ENCODE peak calls at places on chromosomes 1 and 21, in eight cellular contexts. One of them, this sample, is unnamed.

GRCh38 chr1:41864471-41865040 is 54.2 kb downstream of the HIVEP3 start:
- DNase-seq in neural progenitor cell: peak; percentile 47
- DNase-seq in psoas muscle: no peak
- DNase-seq in left lung: no peak
- DNase-seq in CD8-positive, alpha-beta memory T cell: no peak
- DNase-seq in transverse colon: no peak
- DNase-seq in IMR-90: peak; percentile 38
- DNase-seq in NT2/D1: no peak
- DNase-seq in this sample: no peak

GRCh38 chr1:223143760-223144248 is 756 bp upstream of the TLR5 start:
- DNase-seq in neural progenitor cell: no peak
- DNase-seq in psoas muscle: peak; percentile 58
- DNase-seq in left lung: peak; percentile 80
- DNase-seq in CD8-positive, alpha-beta memory T cell: no peak
- DNase-seq in transverse colon: peak; percentile 69
- DNase-seq in IMR-90: no peak
- DNase-seq in NT2/D1: no peak
- DNase-seq in this sample: no peak

GRCh38 chr1:10914056-10914455 is 98.4 kb upstream of the TARDBP start:
- DNase-seq in neural progenitor cell: no peak
- DNase-seq in psoas muscle: peak; percentile 29
- DNase-seq in left lung: no peak
- DNase-seq in CD8-positive, alpha-beta memory T cell: no peak
- DNase-seq in transverse colon: no peak
- DNase-seq in IMR-90: no peak
- DNase-seq in NT2/D1: no peak
- DNase-seq in this sample: no peak

GRCh38 chr1:92324784-92325183 is 25.9 kb downstream of the RPAP2 start:
- DNase-seq in neural progenitor cell: no peak
- DNase-seq in psoas muscle: no peak
- DNase-seq in left lung: no peak
- DNase-seq in CD8-positive, alpha-beta memory T cell: no peak
- DNase-seq in transverse colon: no peak
- DNase-seq in IMR-90: no peak
- DNase-seq in NT2/D1: no peak
- DNase-seq in this sample: no peak

GRCh38 chr1:35567947-35568558 is 5.1 kb upstream of the TFAP2E start:
- DNase-seq in neural progenitor cell: no peak
- DNase-seq in psoas muscle: no peak
- DNase-seq in left lung: no peak
- DNase-seq in CD8-positive, alpha-beta memory T cell: no peak
- DNase-seq in transverse colon: no peak
- DNase-seq in IMR-90: no peak
- DNase-seq in NT2/D1: no peak
- DNase-seq in this sample: no peak

GRCh38 chr1:225253784-225254183 is 174.1 kb downstream of the LBR start:
- DNase-seq in neural progenitor cell: no peak
- DNase-seq in psoas muscle: no peak
- DNase-seq in left lung: no peak
- DNase-seq in CD8-positive, alpha-beta memory T cell: no peak
- DNase-seq in transverse colon: no peak
- DNase-seq in IMR-90: peak; percentile 3
- DNase-seq in NT2/D1: no peak
- DNase-seq in this sample: no peak

GRCh38 chr1:233598891-233599541 is 14.9 kb upstream of the KCNK1 start:
- DNase-seq in neural progenitor cell: no peak
- DNase-seq in psoas muscle: no peak
- DNase-seq in left lung: no peak
- DNase-seq in CD8-positive, alpha-beta memory T cell: no peak
- DNase-seq in transverse colon: no peak
- DNase-seq in IMR-90: no peak
- DNase-seq in NT2/D1: no peak
- DNase-seq in this sample: no peak

GRCh38 chr1:154193821-154194220 is 1.9 kb upstream of the TPM3 start:
- DNase-seq in neural progenitor cell: no peak
- DNase-seq in psoas muscle: peak; percentile 87
- DNase-seq in left lung: no peak
- DNase-seq in CD8-positive, alpha-beta memory T cell: no peak
- DNase-seq in transverse colon: no peak
- DNase-seq in IMR-90: no peak
- DNase-seq in NT2/D1: no peak
- DNase-seq in this sample: no peak

GRCh38 chr1:12230549-12231275 is 882 bp downstream of the VPS13D start:
- DNase-seq in neural progenitor cell: peak; percentile 46
- DNase-seq in psoas muscle: peak; percentile 86
- DNase-seq in left lung: peak; percentile 90
- DNase-seq in CD8-positive, alpha-beta memory T cell: no peak
- DNase-seq in transverse colon: peak; percentile 61
- DNase-seq in IMR-90: no peak
- DNase-seq in NT2/D1: no peak
- DNase-seq in this sample: peak; percentile 77

GRCh38 chr21:41604583-41605041 is 96.7 kb upstream of the TMPRSS2 start:
- DNase-seq in neural progenitor cell: peak; percentile 27
- DNase-seq in psoas muscle: no peak
- DNase-seq in left lung: no peak
- DNase-seq in CD8-positive, alpha-beta memory T cell: no peak
- DNase-seq in transverse colon: no peak
- DNase-seq in IMR-90: peak; percentile 7
- DNase-seq in NT2/D1: no peak
- DNase-seq in this sample: no peak

GRCh38 chr1:46535063-46535462 is 16.4 kb downstream of the KNCN start:
- DNase-seq in neural progenitor cell: no peak
- DNase-seq in psoas muscle: no peak
- DNase-seq in left lung: peak; percentile 61
- DNase-seq in CD8-positive, alpha-beta memory T cell: no peak
- DNase-seq in transverse colon: peak; percentile 42
- DNase-seq in IMR-90: no peak
- DNase-seq in NT2/D1: no peak
- DNase-seq in this sample: no peak

GRCh38 chr1:234729566-234729965 is 119.6 kb upstream of the IRF2BP2 start:
- DNase-seq in neural progenitor cell: no peak
- DNase-seq in psoas muscle: no peak
- DNase-seq in left lung: no peak
- DNase-seq in CD8-positive, alpha-beta memory T cell: no peak
- DNase-seq in transverse colon: no peak
- DNase-seq in IMR-90: peak; percentile 58
- DNase-seq in NT2/D1: no peak
- DNase-seq in this sample: no peak
- H3K4me1 ChIP-seq in neural progenitor cell: peaks cover 30% of the 10 kb centered on the region
- H3K4me1 ChIP-seq in psoas muscle: peaks cover 34% of the 10 kb centered on the region
- H3K4me1 ChIP-seq in left lung: peaks cover 21% of the 10 kb centered on the region
- H3K4me1 ChIP-seq in CD8-positive, alpha-beta memory T cell: peaks cover 62% of the 10 kb centered on the region
- H3K4me1 ChIP-seq in transverse colon: peaks cover 40% of the 10 kb centered on the region
- H3K4me1 ChIP-seq in IMR-90: peaks cover 44% of the 10 kb centered on the region
- H3K4me1 ChIP-seq in NT2/D1: peaks cover 30% of the 10 kb centered on the region
- H3K4me1 ChIP-seq in this sample: peaks cover 14% of the 10 kb centered on the region

DNA sequence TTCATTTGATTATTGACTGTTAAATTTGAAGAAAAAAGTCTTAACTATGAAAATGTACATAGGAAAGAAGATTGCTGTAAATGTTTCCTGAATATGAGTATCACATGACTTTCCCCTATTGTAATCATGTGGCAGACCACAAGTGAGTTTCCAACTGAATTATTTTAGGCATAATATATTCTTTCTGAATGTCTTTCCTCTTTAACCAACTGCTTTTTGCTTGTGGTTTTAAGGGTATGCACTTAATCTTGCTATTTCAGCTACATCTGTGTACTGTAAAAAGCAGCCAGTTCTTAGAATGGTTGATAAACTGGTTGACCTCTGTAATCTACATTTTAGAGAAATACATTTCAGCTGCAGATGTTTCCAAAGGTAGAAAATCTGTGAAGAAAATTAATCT is 400.7 kb downstream of the NEGR1 start:
- DNase-seq in neural progenitor cell: no peak
- DNase-seq in psoas muscle: no peak
- DNase-seq in left lung: no peak
- DNase-seq in CD8-positive, alpha-beta memory T cell: no peak
- DNase-seq in transverse colon: no peak
- DNase-seq in IMR-90: peak; percentile 44
- DNase-seq in NT2/D1: no peak
- DNase-seq in this sample: no peak
- H3K4me1 ChIP-seq in neural progenitor cell: peaks cover 18% of the 10 kb centered on the region
- H3K4me1 ChIP-seq in psoas muscle: no peaks in the 10 kb centered on the region
- H3K4me1 ChIP-seq in left lung: no peaks in the 10 kb centered on the region
- H3K4me1 ChIP-seq in CD8-positive, alpha-beta memory T cell: no peaks in the 10 kb centered on the region
- H3K4me1 ChIP-seq in transverse colon: no peaks in the 10 kb centered on the region
- H3K4me1 ChIP-seq in IMR-90: no peaks in the 10 kb centered on the region
- H3K4me1 ChIP-seq in NT2/D1: no peaks in the 10 kb centered on the region
- H3K4me1 ChIP-seq in this sample: no peaks in the 10 kb centered on the region

GRCh38 chr1:8922962-8923361 is 22.7 kb upstream of the CA6 start:
- DNase-seq in neural progenitor cell: no peak
- DNase-seq in psoas muscle: no peak
- DNase-seq in left lung: no peak
- DNase-seq in CD8-positive, alpha-beta memory T cell: no peak
- DNase-seq in transverse colon: no peak
- DNase-seq in IMR-90: no peak
- DNase-seq in NT2/D1: no peak
- DNase-seq in this sample: no peak
- H3K4me1 ChIP-seq in neural progenitor cell: peaks cover 6% of the 10 kb centered on the region
- H3K4me1 ChIP-seq in psoas muscle: no peaks in the 10 kb centered on the region
- H3K4me1 ChIP-seq in left lung: no peaks in the 10 kb centered on the region
- H3K4me1 ChIP-seq in CD8-positive, alpha-beta memory T cell: peaks cover 63% of the 10 kb centered on the region
- H3K4me1 ChIP-seq in transverse colon: no peaks in the 10 kb centered on the region
- H3K4me1 ChIP-seq in IMR-90: no peaks in the 10 kb centered on the region
- H3K4me1 ChIP-seq in NT2/D1: no peaks in the 10 kb centered on the region
- H3K4me1 ChIP-seq in this sample: no peaks in the 10 kb centered on the region

DNA sequence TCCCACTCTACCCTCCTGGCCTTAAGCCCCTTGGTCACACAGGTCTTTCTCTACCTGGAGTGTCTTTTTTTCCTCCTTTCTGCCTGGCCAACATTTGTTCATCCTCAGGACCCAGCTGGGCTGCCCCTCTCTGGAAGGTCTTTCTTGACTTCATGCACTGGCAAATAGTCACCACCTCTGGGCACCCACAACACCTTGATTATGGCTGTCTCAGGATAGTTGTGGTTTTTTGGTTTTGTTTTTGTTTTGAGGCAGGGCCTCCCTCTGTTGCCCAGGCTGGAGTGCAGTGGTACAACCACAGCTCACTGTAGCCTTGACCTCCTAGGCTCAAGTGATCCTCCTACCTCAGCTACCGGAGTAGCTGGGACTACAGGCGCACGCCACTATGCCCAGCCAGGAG is 10.8 kb downstream of the RPS6KA1 start:
- DNase-seq in neural progenitor cell: no peak
- DNase-seq in psoas muscle: no peak
- DNase-seq in left lung: no peak
- DNase-seq in CD8-positive, alpha-beta memory T cell: no peak
- DNase-seq in transverse colon: no peak
- DNase-seq in IMR-90: no peak
- DNase-seq in NT2/D1: no peak
- DNase-seq in this sample: no peak
- H3K4me1 ChIP-seq in neural progenitor cell: peaks cover 7% of the 10 kb centered on the region
- H3K4me1 ChIP-seq in psoas muscle: no peaks in the 10 kb centered on the region
- H3K4me1 ChIP-seq in left lung: peaks cover 11% of the 10 kb centered on the region
- H3K4me1 ChIP-seq in CD8-positive, alpha-beta memory T cell: peaks cover 84% of the 10 kb centered on the region
- H3K4me1 ChIP-seq in transverse colon: peaks cover 53% of the 10 kb centered on the region
- H3K4me1 ChIP-seq in IMR-90: peaks cover 15% of the 10 kb centered on the region
- H3K4me1 ChIP-seq in NT2/D1: peaks cover 20% of the 10 kb centered on the region
- H3K4me1 ChIP-seq in this sample: no peaks in the 10 kb centered on the region

This sample was measured in ascending aorta.